ENCODE peak calls at places on chromosomes 3 and 15, in four cellular contexts. H is B cell, Q is HT1080, L is HS-27A. B is an unnamed sample.
A peak's percentile ranks its signal among the peaks of the same experiment; 100 is the strongest.

GRCh38 chr15:58292761-58293175 is 139.0 kb upstream of the LIPC start:
- DNase-seq in H (no peak), Q (no peak), L (no peak), B (no peak)

GRCh38 chr3:178443634-178444033 is 92.6 kb upstream of the KCNMB2 start:
- DNase-seq in H (no peak), Q (no peak), L (no peak), B (no peak)

GRCh38 chr15:69719527-69719926 is 266.9 kb downstream of the RPLP1 start:
- DNase-seq in H (peak; percentile 38), Q (peak; percentile 78), L (no peak), B (no peak)

GRCh38 chr3:39143051-39143885 is 10.1 kb downstream of the CSRNP1 start:
- DNase-seq in H (no peak), Q (no peak), L (no peak), B (no peak)

GRCh38 chr3:184332370-184333090 is 4.9 kb upstream of the FAM131A start:
- DNase-seq in H (no peak), Q (peak; percentile 98), L (peak; percentile 30), B (no peak)

GRCh38 chr3:46680298-46680826 is 13.1 kb downstream of the ALS2CL start:
- DNase-seq in H (no peak), Q (no peak), L (no peak), B (no peak)

GRCh38 chr3:32844322-32844654 is 26.5 kb downstream of the TRIM71 start:
- DNase-seq in H (no peak), Q (no peak), L (no peak), B (no peak)

GRCh38 chr3:42502429-42503250 is at the start of gene VIPR1:
- DNase-seq in H (peak; percentile 99), Q (no peak), L (no peak), B (peak; percentile 95)

GRCh38 chr15:94081829-94082228 is 149.5 kb upstream of the MCTP2 start:
- DNase-seq in H (no peak), Q (no peak), L (no peak), B (no peak)

GRCh38 chr3:52439426-52440248 is 5.3 kb downstream of the SEMA3G start:
- DNase-seq in H (no peak), Q (no peak), L (no peak), B (no peak)

GRCh38 chr3:42515391-42515916 is 13.0 kb downstream of the VIPR1 start:
- DNase-seq in H (no peak), Q (no peak), L (no peak), B (no peak)

GRCh38 chr3:53375019-53375418 is 27.7 kb upstream of the DCP1A start:
- DNase-seq in H (peak; percentile 51), Q (peak; percentile 56), L (no peak), B (peak; percentile 72)

GRCh38 chr3:17087509-17087908 is 202.8 kb downstream of the PLCL2 start:
- DNase-seq in H (no peak), Q (no peak), L (no peak), B (no peak)

GRCh38 chr3:121504598-121504997 is 41.2 kb downstream of the POLQ start:
- DNase-seq in H (no peak), Q (no peak), L (no peak), B (no peak)

GRCh38 chr3:126696701-126697267 is 7.3 kb upstream of the CHCHD6 start:
- DNase-seq in H (no peak), Q (no peak), L (no peak), B (no peak)

GRCh38 chr3:39907981-39908380 is 98.6 kb downstream of the MYRIP start:
- DNase-seq in H (no peak), Q (peak; percentile 73), L (no peak), B (no peak)

GRCh38 chr3:101695779-101696372 is 9.4 kb upstream of the RPL24 start:
- DNase-seq in H (no peak), Q (peak; percentile 51), L (no peak), B (no peak)

GRCh38 chr3:117898722-117899121 is 1135.9 kb downstream of the IGSF11 start:
- DNase-seq in H (no peak), Q (peak; percentile 47), L (no peak), B (peak; percentile 7)

GRCh38 chr3:138197058-138197457 is 10.0 kb downstream of the ARMC8 start:
- DNase-seq in H (no peak), Q (peak; percentile 27), L (no peak), B (peak; percentile 31)

GRCh38 chr3:152120606-152121291 is 148.0 kb upstream of the MBNL1 start:
- DNase-seq in H (no peak), Q (no peak), L (no peak), B (no peak)

GRCh38 chr3:117139681-117140080 is 430.1 kb downstream of the TUSC7 start:
- DNase-seq in H (no peak), Q (no peak), L (no peak), B (no peak)

GRCh38 chr15:29670266-29670665 is 152.0 kb downstream of the TJP1 start:
- DNase-seq in H (no peak), Q (no peak), L (no peak), B (no peak)

GRCh38 chr3:9876991-9877390 is 3.1 kb downstream of the CIDEC start:
- DNase-seq in H (no peak), Q (no peak), L (no peak), B (no peak)

GRCh38 chr3:193837347-193837827 is 244.4 kb downstream of the OPA1 start:
- DNase-seq in H (no peak), Q (no peak), L (no peak), B (no peak)